ENCODE peak calls at places on chromosomes 11 and 22, in eight cellular contexts. Q is cardiac muscle cell; V is CD8-positive, alpha-beta T cell; H is IMR-90; L is neural progenitor cell; I is adrenal gland; R is GM23338; S is fibroblast of mammary gland. B is an unnamed sample.

GRCh38 chr22:22098457-22099193 is 116.0 kb upstream of the TOP3B start:
- DNase-seq in Q (no peak), I (no peak), R (no peak), S (no peak), L (no peak), H (no peak), V (peak; percentile 35), B (no peak)

GRCh38 chr11:74675761-74676160 is 55.5 kb downstream of the CHRDL2 start:
- DNase-seq in R (no peak), I (no peak), S (no peak), H (no peak), Q (no peak), L (peak; percentile 40), V (no peak), B (no peak)

GRCh38 chr11:60937811-60938210 is 13.6 kb downstream of the TMEM132A start:
- DNase-seq in R (no peak), H (no peak), I (no peak), S (no peak), Q (no peak), V (no peak), L (no peak), B (no peak)

GRCh38 chr22:23831781-23832180 is 7.0 kb downstream of the DERL3 start:
- DNase-seq in S (no peak), L (no peak), Q (no peak), R (no peak), H (no peak), V (no peak), I (no peak), B (no peak)

GRCh38 chr22:23285734-23286133 is 105.4 kb downstream of the BCR start:
- DNase-seq in H (peak; percentile 59), V (no peak), I (no peak), Q (peak; percentile 29), R (no peak), S (no peak), L (no peak), B (peak; percentile 18)

GRCh38 chr11:11038339-11039248 is 180.7 kb upstream of the ZBED5 start:
- DNase-seq in I (no peak), Q (no peak), L (peak; percentile 18), S (no peak), V (no peak), H (no peak), R (no peak), B (no peak)

GRCh38 chr11:126945319-126945718 is 55.3 kb downstream of the KIRREL3 start:
- DNase-seq in R (peak; percentile 6), V (no peak), I (no peak), H (no peak), S (no peak), Q (no peak), L (no peak), B (no peak)

GRCh38 chr22:44728761-44729261 is 23.6 kb upstream of the ARHGAP8 start:
- DNase-seq in L (no peak), H (no peak), S (no peak), V (no peak), Q (peak; percentile 34), R (no peak), I (no peak), B (no peak)

GRCh38 chr22:36197601-36198146 is 3.9 kb downstream of the APOL4 start:
- DNase-seq in I (no peak), L (peak; percentile 54), S (no peak), V (no peak), Q (no peak), R (peak; percentile 42), H (no peak), B (peak; percentile 65)

GRCh38 chr22:48941903-48942625 is 885.6 kb downstream of the BRD1 start:
- DNase-seq in R (no peak), S (no peak), H (no peak), V (peak; percentile 19), I (peak; percentile 1), Q (no peak), L (no peak), B (no peak)

GRCh38 chr11:11313426-11313825 is 39.6 kb downstream of the CSNK2A3 start:
- DNase-seq in L (no peak), H (peak; percentile 50), Q (peak; percentile 17), I (peak; percentile 42), V (no peak), S (peak; percentile 66), R (no peak), B (peak; percentile 33)

GRCh38 chr11:1759851-1760220 is 3.9 kb downstream of the CTSD start:
- DNase-seq in R (no peak), I (no peak), H (no peak), V (no peak), L (no peak), Q (no peak), S (no peak), B (no peak)

GRCh38 chr22:27299181-27300085 is 502.1 kb downstream of the MN1 start:
- DNase-seq in S (no peak), Q (peak; percentile 40), R (peak; percentile 36), V (no peak), H (no peak), L (peak; percentile 22), I (no peak), B (no peak)
- H3K4me3 ChIP-seq in S (no peak overlapping the region), Q (no peak overlapping the region), R (peak overlapping the region; percentile 53), V (no peak overlapping the region), H (no peak overlapping the region), L (no peak overlapping the region), I (no peak overlapping the region), B (no peak overlapping the region)

GRCh38 chr22:35149149-35149548 is 83.2 kb downstream of the ISX start:
- DNase-seq in I (no peak), H (no peak), Q (no peak), L (no peak), R (no peak), V (no peak), S (no peak), B (no peak)

GRCh38 chr22:35150163-35151107 is 84.5 kb downstream of the ISX start:
- DNase-seq in V (peak; percentile 67), H (peak; percentile 42), S (peak; percentile 37), Q (peak; percentile 55), L (peak; percentile 74), I (peak; percentile 68), R (peak; percentile 82), B (peak; percentile 44)

GRCh38 chr22:35152316-35152715 is 86.4 kb downstream of the ISX start:
- DNase-seq in Q (no peak), H (no peak), I (no peak), V (no peak), R (peak; percentile 37), S (no peak), L (no peak), B (no peak)

GRCh38 chr22:35148381-35148780 is 82.4 kb downstream of the ISX start:
- DNase-seq in I (no peak), S (no peak), Q (no peak), R (no peak), V (no peak), H (no peak), L (no peak), B (no peak)
- TF ChIP-seq CTCF in I (no peak), S (no peak), Q (no peak), R (no peak), V (no peak), H (no peak), L (no peak), B (no peak)

DNA sequence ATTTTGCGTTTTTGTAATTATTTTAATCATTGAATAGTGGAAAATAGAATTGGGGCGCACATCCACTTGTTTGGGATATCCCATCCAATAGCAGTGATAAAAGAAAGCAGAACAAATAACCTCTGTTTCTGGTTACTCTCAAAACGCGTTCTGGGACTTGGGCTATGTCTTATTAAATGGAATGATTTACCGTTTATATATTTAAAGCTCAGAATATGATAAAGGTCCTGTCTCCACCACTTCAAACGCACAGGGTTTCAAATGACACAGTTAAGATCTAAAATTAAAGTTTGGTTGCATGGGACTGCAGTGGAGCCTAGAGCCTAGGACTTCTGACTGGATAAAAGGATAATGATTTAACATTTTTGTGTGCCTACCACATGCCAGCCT is 2.3 kb upstream of the HSPA8 start:
- DNase-seq in H (no peak), L (no peak), R (no peak), V (no peak), Q (no peak), I (no peak), S (no peak), B (peak; percentile 33)
- H3K4me3 ChIP-seq in H (no peak overlapping the region), L (peak overlapping the region; percentile 96), R (peak overlapping the region; percentile 99), V (peak overlapping the region; percentile 70), Q (peak overlapping the region; percentile 64), I (no peak overlapping the region), S (no peak overlapping the region), B (peak overlapping the region; percentile 100)

DNA sequence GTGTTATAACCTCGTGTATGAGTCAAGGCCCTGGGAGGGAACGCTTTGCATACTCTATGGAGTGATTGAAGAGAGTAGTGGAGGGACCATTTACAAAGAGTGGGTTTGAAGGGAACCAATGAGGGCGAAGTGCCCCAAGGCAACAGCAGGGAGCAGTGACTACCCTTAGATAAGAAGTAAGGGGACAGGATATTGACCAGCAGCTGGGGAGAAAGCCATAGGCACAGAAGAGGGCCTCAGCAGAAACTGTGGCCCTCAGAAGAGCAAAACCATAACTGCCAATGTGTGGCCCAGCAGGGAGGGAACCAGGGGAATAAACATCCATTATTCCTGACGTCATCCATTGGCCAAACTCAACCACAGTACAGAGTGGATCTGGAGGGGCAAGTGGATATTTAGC is 24.7 kb downstream of the PARVA start:
- DNase-seq in R (peak; percentile 27), Q (no peak), V (no peak), I (no peak), H (no peak), S (no peak), L (no peak), B (no peak)
- TF ChIP-seq CTCF in R (peak; percentile 23), Q (no peak), V (no peak), I (no peak), H (no peak), S (no peak), L (no peak), B (peak; percentile 7)

DNA sequence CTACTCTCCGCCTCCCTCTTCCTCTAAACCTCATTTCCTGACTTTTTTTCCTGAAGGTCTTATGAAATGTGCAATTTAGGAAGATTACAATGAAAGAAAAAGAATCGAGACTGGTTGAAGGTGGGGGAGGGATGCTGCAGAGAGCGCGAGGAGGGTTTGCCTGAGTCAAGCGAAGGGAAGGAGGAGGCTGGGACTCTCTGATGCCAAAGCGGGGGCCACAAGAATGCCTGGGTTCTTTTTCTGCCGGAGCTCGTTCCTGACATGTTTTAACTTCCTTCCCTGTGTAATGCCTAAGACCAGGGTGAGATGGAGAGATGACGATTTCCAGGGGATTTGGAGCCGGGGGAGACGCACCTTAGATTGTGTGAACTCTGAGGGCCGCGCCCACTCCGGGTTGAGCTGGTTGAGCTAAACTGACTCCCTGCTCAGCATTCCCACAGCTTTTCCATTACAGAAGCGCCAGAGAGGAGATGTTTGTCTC is 270.5 kb upstream of the SORL1-AS1 start:
- DNase-seq in I (no peak), V (no peak), Q (peak; percentile 90), H (no peak), S (peak; percentile 15), L (peak; percentile 37), R (peak; percentile 64), B (peak; percentile 21)
- H3K4me3 ChIP-seq in I (no peak overlapping the region), V (no peak overlapping the region), Q (peak overlapping the region; percentile 9), H (peak overlapping the region; percentile 45), S (peak overlapping the region; percentile 49), L (peak overlapping the region; percentile 38), R (peak overlapping the region; percentile 72), B (peak overlapping the region; percentile 43)

B was measured in fibroblast of villous mesenchyme.